ENCODE peak calls at places on chromosomes 16 and 17, in nine cellular contexts. K is small intestine; U is NCI-H1930; R is foreskin fibroblast; C is stimulated activated CD8-positive, alpha-beta memory T cell treated with anti-CD3 and anti-CD28 coated beads, Interleukin-15, amount 100 ng/mL, for 48 hours; Z is amniotic stem cell; Q is GM20000; J is psoas muscle; X is HEK293T. I is an unnamed sample.

GRCh38 chr16:79970551-79971236 is 370.2 kb upstream of the MAF start:
- DNase-seq in J (peak), U (no peak), C (no peak), Z (no peak), X (no peak), K (no peak), R (no peak), Q (no peak), I (no peak)

GRCh38 chr17:1010086-1010450 is 13.1 kb downstream of the TIMM22 start:
- DNase-seq in U (no peak), R (no peak), C (no peak), K (no peak), J (no peak), X (no peak), Q (no peak), Z (no peak), I (no peak)

GRCh38 chr17:48440660-48441059 is 10.6 kb upstream of the SKAP1 start:
- DNase-seq in K (no peak), J (no peak), X (no peak), C (no peak), Q (no peak), R (no peak), Z (no peak), U (no peak), I (no peak)

GRCh38 chr16:27851586-27851985 is 211.9 kb downstream of the GSG1L start:
- DNase-seq in X (no peak), U (no peak), R (no peak), K (no peak), Z (no peak), C (no peak), J (peak), Q (no peak), I (no peak)

GRCh38 chr16:85252014-85252413 is 139.7 kb upstream of the CIBAR2 start:
- DNase-seq in R (no peak), U (no peak), Z (no peak), K (no peak), Q (no peak), X (no peak), C (no peak), J (no peak), I (no peak)

GRCh38 chr17:28613916-28614315 is at the start of gene RSKR:
- DNase-seq in X (no peak), C (no peak), Q (no peak), K (no peak), J (no peak), R (no peak), U (no peak), Z (no peak), I (no peak)

GRCh38 chr17:77540975-77541374 is 400.2 kb downstream of the SEC14L1 start:
- DNase-seq in J (peak), U (no peak), Z (no peak), C (no peak), Q (no peak), K (no peak), X (no peak), R (no peak), I (no peak)

GRCh38 chr16:54118846-54119245 is 167.7 kb downstream of the IRX3 start:
- DNase-seq in J (no peak), C (no peak), K (no peak), U (no peak), X (no peak), R (no peak), Z (no peak), Q (no peak), I (no peak)

GRCh38 chr16:84726079-84726669 is 26.4 kb downstream of the USP10 start:
- DNase-seq in R (peak), J (peak), Z (peak), C (peak), K (peak), X (peak), U (no peak), Q (peak), I (no peak)

GRCh38 chr16:8962393-8963009 is 1.2 kb downstream of the USP7 start:
- DNase-seq in C (no peak), X (no peak), K (peak), Q (peak), R (no peak), J (peak), Z (no peak), U (no peak), I (no peak)

GRCh38 chr17:81701288-81702071 is 1.7 kb upstream of the MRPL12 start:
- DNase-seq in K (peak), X (no peak), U (no peak), J (no peak), C (no peak), Z (no peak), Q (no peak), R (no peak), I (no peak)

GRCh38 chr16:75273054-75273925 is 21.9 kb upstream of the BCAR1 start:
- DNase-seq in X (no peak), Q (no peak), Z (no peak), C (no peak), K (no peak), U (no peak), R (no peak), J (no peak), I (no peak)

GRCh38 chr16:886802-887731 is 83.7 kb downstream of the LMF1 start:
- DNase-seq in C (no peak), K (no peak), J (peak), Q (no peak), X (peak), R (no peak), Z (no peak), U (no peak), I (no peak)

GRCh38 chr16:74661064-74661463 is 5.6 kb downstream of the RFWD3 start:
- DNase-seq in U (no peak), C (no peak), Z (no peak), J (no peak), X (no peak), R (no peak), K (no peak), Q (no peak), I (no peak)

GRCh38 chr17:45241315-45242011 is 19.8 kb downstream of the FMNL1 start:
- DNase-seq in Q (no peak), J (no peak), X (no peak), R (no peak), K (no peak), U (peak), C (no peak), Z (no peak), I (peak)

GRCh38 chr17:77600346-77600745 is 358.2 kb upstream of the TNRC6C start:
- DNase-seq in X (no peak), Z (no peak), R (no peak), Q (no peak), K (no peak), J (no peak), C (no peak), U (no peak), I (no peak)

GRCh38 chr17:2777242-2777867 is 18.9 kb upstream of the RAP1GAP2 start:
- DNase-seq in C (no peak), Z (no peak), X (no peak), K (no peak), U (no peak), J (no peak), Q (no peak), R (no peak), I (peak)

GRCh38 chr17:1484586-1485310 is 7.7 kb downstream of the MYO1C start:
- DNase-seq in U (no peak), K (peak), R (peak), C (no peak), X (peak), Z (peak), Q (peak), J (peak), I (peak)

GRCh38 chr16:9489823-9490467 is 398.5 kb downstream of the HAPSTR1 start:
- DNase-seq in Z (no peak), R (no peak), U (no peak), J (no peak), X (no peak), Q (no peak), K (no peak), C (no peak), I (no peak)

GRCh38 chr17:15213381-15214087 is 51.6 kb downstream of the PMP22 start:
- DNase-seq in K (no peak), C (no peak), X (no peak), J (no peak), U (no peak), Q (no peak), Z (no peak), R (no peak), I (no peak)

GRCh38 chr17:3385869-3386816 is at the start of gene OR3A2:
- DNase-seq in R (no peak), X (no peak), U (peak), C (peak), J (no peak), Z (no peak), K (no peak), Q (no peak), I (no peak)

GRCh38 chr17:78168906-78169793 is 769 bp downstream of the SYNGR2 start:
- DNase-seq in U (no peak), X (peak), R (peak), Z (peak), K (peak), J (peak), C (peak), Q (peak), I (peak)

GRCh38 chr17:60745544-60745943 is 67.9 kb downstream of the BCAS3 start:
- DNase-seq in U (no peak), Z (no peak), R (no peak), K (no peak), X (no peak), J (no peak), Q (no peak), C (no peak), I (no peak)

GRCh38 chr17:30318190-30318589 is 15.7 kb downstream of the TMIGD1 start:
- DNase-seq in C (no peak), Z (no peak), X (no peak), K (no peak), R (no peak), U (no peak), Q (no peak), J (no peak), I (no peak)

GRCh38 chr17:55433629-55434422 is 12.2 kb upstream of the MMD start:
- DNase-seq in U (no peak), X (no peak), K (peak), R (peak), Q (no peak), Z (peak), C (no peak), J (no peak), I (no peak)

GRCh38 chr17:27651411-27652345 is 20.7 kb downstream of the LGALS9 start:
- DNase-seq in K (peak), Z (no peak), R (peak), X (no peak), J (peak), C (peak), Q (peak), U (no peak), I (no peak)

GRCh38 chr16:77729951-77730350 is 7.6 kb downstream of the NUDT7 start:
- DNase-seq in K (no peak), J (no peak), C (no peak), Q (no peak), U (no peak), Z (no peak), R (no peak), X (no peak), I (no peak)

GRCh38 chr17:2709173-2709661 is 2.3 kb downstream of the CLUH start:
- DNase-seq in C (no peak), K (peak), U (no peak), J (peak), R (no peak), X (no peak), Q (peak), Z (no peak), I (no peak)

GRCh38 chr16:70686376-70687171 is 721 bp upstream of the MTSS2 start:
- DNase-seq in X (no peak), Q (no peak), K (no peak), Z (no peak), U (no peak), R (no peak), J (peak), C (no peak), I (no peak)

GRCh38 chr17:45334231-45334630 is 17.4 kb upstream of the MAP3K14 start:
- DNase-seq in U (no peak), Q (no peak), K (peak), J (no peak), Z (no peak), C (no peak), R (no peak), X (no peak), I (no peak)

GRCh38 chr16:30876867-30877266 is 17.0 kb downstream of the BCL7C start:
- DNase-seq in J (no peak), Q (no peak), U (no peak), C (no peak), X (peak), Z (no peak), R (no peak), K (peak), I (no peak)

GRCh38 chr17:35486920-35487727 is 38.6 kb upstream of the SLFN13 start:
- DNase-seq in U (no peak), K (peak), C (peak), Q (peak), X (no peak), Z (no peak), R (peak), J (peak), I (no peak)

GRCh38 chr16:8674413-8675022 is at the start of gene ABAT:
- DNase-seq in C (peak), R (peak), Q (peak), U (peak), X (peak), Z (peak), K (peak), J (peak), I (peak)

I was measured in D721Med.